ENCODE peak calls at places on chromosomes 6 and 20, in nine cellular contexts. T, V, J, P, W, Z, S, U and A are unnamed samples.
A peak's percentile ranks its signal among the peaks of the same experiment; 100 is the strongest.

GRCh38 chr20:38982291-38982690 is 20.1 kb downstream of the DHX35 start:
- DNase-seq in S (no peak), J (no peak), P (no peak), U (no peak), T (no peak), W (no peak), Z (no peak), V (no peak), A (no peak)

GRCh38 chr6:116557863-116558262 is 4.3 kb downstream of the CALHM4 start:
- DNase-seq in P (no peak), S (peak; percentile 88), Z (peak; percentile 50), U (no peak), V (no peak), W (no peak), J (no peak), T (no peak), A (no peak)

GRCh38 chr6:85432554-85432953 is 17.3 kb upstream of the NT5E start:
- DNase-seq in S (no peak), J (no peak), P (no peak), U (no peak), Z (no peak), W (no peak), V (no peak), T (no peak), A (no peak)

GRCh38 chr6:39266375-39266774 is 37.1 kb upstream of the KCNK5 start:
- DNase-seq in T (no peak), J (no peak), W (no peak), P (no peak), U (no peak), V (no peak), S (no peak), Z (no peak), A (no peak)

GRCh38 chr6:5695260-5696245 is 311.2 kb downstream of the NRN1 start:
- DNase-seq in Z (no peak), V (no peak), S (peak; percentile 6), J (no peak), U (no peak), P (no peak), T (no peak), W (no peak), A (no peak)

GRCh38 chr6:131400054-131400781 is 172.8 kb upstream of the ARG1 start:
- DNase-seq in S (peak; percentile 47), Z (no peak), U (no peak), V (no peak), P (no peak), W (no peak), T (no peak), J (peak; percentile 10), A (no peak)

GRCh38 chr6:69026243-69026642 is 391.2 kb downstream of the ADGRB3 start:
- DNase-seq in W (no peak), U (no peak), Z (no peak), J (no peak), P (no peak), S (no peak), T (no peak), V (no peak), A (no peak)

GRCh38 chr6:113500221-113500620 is 356.9 kb upstream of the MARCKS start:
- DNase-seq in S (no peak), T (no peak), Z (no peak), P (no peak), V (no peak), J (no peak), U (no peak), W (no peak), A (no peak)

GRCh38 chr6:157759028-157759427 is 64.0 kb upstream of the SNX9 start:
- DNase-seq in Z (no peak), S (no peak), T (no peak), U (no peak), W (no peak), V (no peak), J (no peak), P (no peak), A (no peak)

GRCh38 chr6:41367700-41368099 is 32.3 kb downstream of the NCR2 start:
- DNase-seq in J (peak; percentile 78), V (no peak), S (peak; percentile 35), U (no peak), Z (peak; percentile 45), T (peak; percentile 42), W (no peak), P (no peak), A (no peak)

GRCh38 chr6:143843689-143844405 is 709 bp downstream of the LTV1 start:
- DNase-seq in V (no peak), T (no peak), W (no peak), P (no peak), U (no peak), S (no peak), J (no peak), Z (no peak), A (no peak)

GRCh38 chr20:21862224-21862927 is 156.9 kb downstream of the PAX1 start:
- DNase-seq in Z (no peak), U (no peak), T (no peak), V (no peak), W (no peak), S (no peak), P (no peak), J (no peak), A (no peak)

GRCh38 chr6:46882622-46883021 is 39.1 kb downstream of the ADGRF5 start:
- DNase-seq in T (no peak), J (no peak), U (no peak), W (no peak), Z (no peak), V (no peak), S (no peak), P (no peak), A (no peak)

GRCh38 chr20:41072099-41072798 is 43.6 kb downstream of the TOP1 start:
- DNase-seq in U (no peak), V (peak; percentile 79), T (no peak), S (peak; percentile 56), Z (peak; percentile 9), P (no peak), W (peak; percentile 68), J (no peak), A (no peak)

GRCh38 chr6:97947841-97948240 is 664.8 kb upstream of the MMS22L start:
- DNase-seq in T (no peak), J (no peak), Z (peak; percentile 35), P (no peak), S (peak; percentile 83), U (peak; percentile 43), W (no peak), V (no peak), A (no peak)

GRCh38 chr6:82570083-82570482 is 206.5 kb downstream of the TPBG start:
- DNase-seq in Z (no peak), V (no peak), U (no peak), P (no peak), W (no peak), J (no peak), S (no peak), T (no peak), A (no peak)

GRCh38 chr6:115514656-115515055 is 546.0 kb downstream of the FRK start:
- DNase-seq in V (no peak), J (no peak), Z (no peak), P (no peak), W (no peak), T (no peak), U (no peak), S (no peak), A (no peak)

GRCh38 chr20:24382775-24383174 is 86.7 kb upstream of the SYNDIG1 start:
- DNase-seq in J (no peak), Z (no peak), U (no peak), P (no peak), T (no peak), V (peak; percentile 54), S (no peak), W (no peak), A (peak; percentile 14)

GRCh38 chr20:51960004-51960403 is 157.7 kb upstream of the SALL4 start:
- DNase-seq in W (no peak), S (no peak), T (no peak), U (no peak), J (no peak), Z (no peak), V (no peak), P (no peak), A (no peak)

GRCh38 chr20:37946946-37947345 is 44.0 kb downstream of the VSTM2L start:
- DNase-seq in T (peak; percentile 27), J (no peak), S (no peak), P (no peak), U (no peak), V (no peak), W (peak; percentile 45), Z (no peak), A (no peak)
- H3K27ac ChIP-seq in T (no peak overlapping the region), J (no peak overlapping the region), S (no peak overlapping the region), P (no peak overlapping the region), U (no peak overlapping the region), V (no peak overlapping the region), W (no peak overlapping the region), Z (no peak overlapping the region), A (no peak overlapping the region)

DNA sequence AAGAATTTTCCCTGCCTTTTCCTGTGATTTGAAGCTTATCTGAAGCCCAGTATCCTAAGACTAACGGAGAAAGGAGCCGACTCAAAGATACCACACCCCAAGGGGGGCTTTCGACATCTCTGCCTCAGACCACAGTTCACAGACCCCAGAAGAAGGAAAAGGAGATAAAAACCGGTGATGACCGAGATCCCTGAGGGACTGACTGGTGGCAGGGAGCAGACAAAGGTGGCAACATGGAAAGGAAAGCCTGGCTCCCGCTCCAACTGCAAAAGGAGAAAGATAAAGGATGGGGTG is 668 bp downstream of the STK38 start:
- DNase-seq in W (no peak), T (no peak), U (no peak), S (no peak), J (no peak), P (no peak), Z (no peak), V (no peak), A (no peak)
- H3K4me3 ChIP-seq in W (peak overlapping the region; percentile 87), T (peak overlapping the region; percentile 82), U (peak overlapping the region; percentile 90), S (peak overlapping the region; percentile 89), J (peak overlapping the region; percentile 92), P (peak overlapping the region; percentile 74), Z (peak overlapping the region; percentile 100), V (peak overlapping the region; percentile 98), A (peak overlapping the region; percentile 84)

DNA sequence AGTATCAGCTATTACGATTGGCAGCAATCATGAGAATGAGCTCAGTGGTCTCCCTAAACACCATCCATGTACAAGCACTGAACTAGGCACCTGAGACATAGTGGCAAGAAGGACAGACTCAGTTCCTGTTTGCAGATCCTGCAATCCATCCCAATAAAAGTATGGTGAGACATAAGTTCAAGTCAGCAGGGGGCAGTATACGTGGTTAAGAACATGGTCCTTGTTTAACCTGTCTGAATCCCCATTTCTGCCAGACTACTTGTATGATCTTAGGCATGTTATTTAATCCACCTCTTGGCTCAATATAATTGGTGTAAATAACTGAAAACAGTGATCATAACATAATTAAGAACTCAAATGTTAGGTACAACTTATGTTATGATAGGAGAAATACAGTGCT is 33.2 kb upstream of the PNISR start:
- DNase-seq in U (no peak), Z (no peak), V (no peak), W (no peak), S (no peak), J (peak; percentile 18), T (no peak), P (no peak), A (no peak)
- TF ChIP-seq CTCF in U (no peak), Z (no peak), V (no peak), W (no peak), S (no peak), J (peak; percentile 29), T (no peak), P (no peak), A (no peak)

DNA sequence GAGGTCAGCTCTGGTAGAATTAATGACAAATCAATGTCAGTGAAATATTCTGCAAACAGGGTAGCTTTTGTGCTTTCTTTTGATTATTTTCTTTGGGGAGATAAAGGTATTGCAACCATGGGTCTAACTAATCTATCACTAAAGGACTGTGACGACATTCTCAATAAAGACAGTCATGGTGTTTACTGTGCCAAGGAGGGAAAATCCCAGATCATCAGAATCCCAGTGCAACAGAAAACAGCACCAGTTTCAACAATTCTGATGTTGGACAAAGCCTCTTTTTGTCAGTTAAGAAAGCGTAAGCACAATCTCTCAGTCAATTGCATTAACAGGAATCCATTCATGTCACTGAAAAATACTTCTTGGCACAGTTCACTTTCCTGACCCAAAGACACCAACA is 36.8 kb upstream of the SMIM29 start:
- DNase-seq in V (no peak), U (no peak), Z (no peak), J (no peak), T (no peak), W (no peak), S (no peak), P (no peak), A (no peak)
- H3K27ac ChIP-seq in V (no peak overlapping the region), U (peak overlapping the region; percentile 88), Z (peak overlapping the region; percentile 60), J (peak overlapping the region; percentile 7), T (no peak overlapping the region), W (no peak overlapping the region), S (no peak overlapping the region), P (peak overlapping the region; percentile 47), A (no peak overlapping the region)